ENCODE peak calls at places on chromosomes 4 and X, in six cellular contexts. N is MV-4-11; Z is stimulated activated effector memory CD8-positive, alpha-beta T cell treated with anti-CD3 and anti-CD28 coated beads, Interleukin-12 subunit alpha, Interleukin-12 subunit beta, amount 100 ng/mL, for 72 hours; M is stimulated activated naive CD8-positive, alpha-beta T cell treated with anti-CD3 and anti-CD28 coated beads, Interleukin-15, Interleukin-2, amounts not matched to agents 100 U/mL and 50 U/mL, for 24 hours; S is choroid plexus epithelial cell; F is fibroblast of lung. P is an unnamed sample.

GRCh38 chrX:129655547-129656248 is 942 bp upstream of the APLN start:
- DNase-seq in N (no peak), Z (no peak), M (no peak), S (no peak), F (no peak), P (no peak)

GRCh38 chr4:148831945-148832344 is 389.7 kb upstream of the NR3C2 start:
- DNase-seq in N (no peak), Z (no peak), M (no peak), S (peak; percentile 77), F (peak; percentile 91), P (no peak)

GRCh38 chr4:140497776-140498636 is at the start of gene MGAT4D:
- DNase-seq in N (no peak), Z (no peak), M (peak; percentile 6), S (no peak), F (peak; percentile 6), P (peak; percentile 60)

GRCh38 chr4:23884261-23884660 is 5.6 kb downstream of the PPARGC1A start:
- DNase-seq in N (no peak), Z (no peak), M (no peak), S (no peak), F (no peak), P (no peak)

GRCh38 chr4:17613761-17614415 is 553 bp upstream of the MED28 start:
- DNase-seq in N (no peak), Z (no peak), M (peak; percentile 8), S (peak; percentile 73), F (peak; percentile 82), P (peak; percentile 22)

GRCh38 chr4:622071-622995 is 3.0 kb upstream of the PDE6B start:
- DNase-seq in N (no peak), Z (no peak), M (no peak), S (no peak), F (no peak), P (no peak)

GRCh38 chr4:54090804-54091623 is 8.9 kb upstream of the GSX2 start:
- DNase-seq in N (no peak), Z (no peak), M (peak; percentile 30), S (peak; percentile 30), F (peak; percentile 39), P (peak; percentile 24)

GRCh38 chr4:96164814-96165351 is 325.0 kb downstream of the PDHA2 start:
- DNase-seq in N (no peak), Z (no peak), M (no peak), S (peak; percentile 96), F (peak; percentile 98), P (no peak)

GRCh38 chr4:145679991-145680455 is at the start of gene C4orf51:
- DNase-seq in N (no peak), Z (no peak), M (no peak), S (peak; percentile 52), F (peak; percentile 87), P (no peak)

GRCh38 chr4:128649575-128650205 is 159.8 kb upstream of the JADE1 start:
- DNase-seq in N (no peak), Z (no peak), M (no peak), S (peak; percentile 50), F (peak; percentile 75), P (no peak)

GRCh38 chr4:44544158-44544557 is 95.5 kb upstream of the KCTD8 start:
- DNase-seq in N (no peak), Z (no peak), M (no peak), S (no peak), F (peak; percentile 1), P (no peak)

GRCh38 chr4:154314248-154314647 is 177.4 kb downstream of the DCHS2 start:
- DNase-seq in N (no peak), Z (no peak), M (no peak), S (peak; percentile 61), F (peak; percentile 34), P (no peak)

GRCh38 chrX:150762258-150762867 is 69.2 kb downstream of the MTMR1 start:
- DNase-seq in N (no peak), Z (no peak), M (no peak), S (no peak), F (no peak), P (no peak)

GRCh38 chr4:138869631-138870030 is 145.9 kb upstream of the NOCT start:
- DNase-seq in N (no peak), Z (no peak), M (no peak), S (no peak), F (no peak), P (no peak)

GRCh38 chr4:26452565-26453531 is 37.4 kb downstream of the CCKAR start:
- DNase-seq in N (no peak), Z (no peak), M (no peak), S (no peak), F (no peak), P (no peak)

GRCh38 chrX:70806081-70806480 is 102.4 kb downstream of the TEX11 start:
- DNase-seq in N (no peak), Z (no peak), M (no peak), S (no peak), F (no peak), P (no peak)

GRCh38 chrX:140050906-140051305 is 85.6 kb upstream of the CXorf66 start:
- DNase-seq in N (no peak), Z (no peak), M (no peak), S (peak; percentile 30), F (peak; percentile 4), P (no peak)

GRCh38 chr4:16530688-16531635 is 304.7 kb upstream of the TAPT1 start:
- DNase-seq in N (peak; percentile 30), Z (no peak), M (no peak), S (peak; percentile 67), F (peak; percentile 83), P (no peak)

GRCh38 chr4:70712150-70712549 is 9.6 kb upstream of the RUFY3 start:
- DNase-seq in N (no peak), Z (no peak), M (no peak), S (no peak), F (peak; percentile 39), P (no peak)

GRCh38 chrX:633043-633654 is 2.6 kb downstream of the SHOX start:
- DNase-seq in N (no peak), Z (peak; percentile 47), M (no peak), S (no peak), F (no peak), P (no peak)

GRCh38 chrX:154371771-154372300 is 2.6 kb downstream of the FLNA start:
- DNase-seq in N (no peak), Z (no peak), M (no peak), S (no peak), F (no peak), P (no peak)

GRCh38 chr4:88341227-88342192 is 37.1 kb upstream of the HERC6 start:
- DNase-seq in N (peak; percentile 70), Z (no peak), M (no peak), S (peak; percentile 98), F (peak; percentile 93), P (no peak)

GRCh38 chrX:8913665-8914409 is 112.7 kb upstream of the FAM9A start:
- DNase-seq in N (no peak), Z (no peak), M (no peak), S (peak; percentile 10), F (peak; percentile 65), P (no peak)

P was measured in glutamatergic neuron.